ENCODE peak calls at places on chromosome 3, in six cellular contexts. Z, W, F, A, T and G are unnamed samples. For H4K20me1, the result is how much of the 10 kb centered on the place peaks cover.

GRCh38 chr3:181417748-181418147 is 294.0 kb upstream of the SOX2 start:
- DNase-seq in Z (peak), W (peak), F (no peak), A (no peak), T (peak), G (no peak)

GRCh38 chr3:143171141-143171651 is 51.6 kb downstream of the CHST2 start:
- DNase-seq in Z (peak), W (no peak), F (peak), A (no peak), T (no peak), G (no peak)

GRCh38 chr3:24263069-24263668 is 231.5 kb downstream of the THRB start:
- DNase-seq in Z (no peak), W (no peak), F (no peak), A (no peak), T (no peak), G (no peak)

GRCh38 chr3:126481808-126482502 is 6.3 kb upstream of the ZXDC start:
- DNase-seq in Z (no peak), W (no peak), F (no peak), A (no peak), T (no peak), G (no peak)

GRCh38 chr3:57451150-57451846 is 92.8 kb downstream of the DNAH12 start:
- DNase-seq in Z (no peak), W (no peak), F (no peak), A (no peak), T (no peak), G (no peak)

GRCh38 chr3:43765417-43766030 is 74.8 kb downstream of the ABHD5 start:
- DNase-seq in Z (peak), W (no peak), F (no peak), A (no peak), T (no peak), G (no peak)

GRCh38 chr3:8839607-8840325 is 70.4 kb upstream of the OXTR start:
- DNase-seq in Z (peak), W (no peak), F (no peak), A (no peak), T (no peak), G (no peak)

GRCh38 chr3:136891934-136892855 is 30.2 kb downstream of the NCK1 start:
- DNase-seq in Z (no peak), W (no peak), F (no peak), A (no peak), T (no peak), G (no peak)

GRCh38 chr3:194805546-194805945 is 119.9 kb downstream of the FAM43A start:
- DNase-seq in Z (no peak), W (no peak), F (no peak), A (no peak), T (no peak), G (no peak)

GRCh38 chr3:66441124-66441523 is 59.7 kb downstream of the LRIG1 start:
- DNase-seq in Z (peak), W (no peak), F (no peak), A (no peak), T (no peak), G (peak)

GRCh38 chr3:11556234-11556633 is 87.5 kb downstream of the VGLL4 start:
- DNase-seq in Z (no peak), W (no peak), F (no peak), A (no peak), T (no peak), G (no peak)

GRCh38 chr3:136141296-136141785 is 54.8 kb downstream of the MSL2 start:
- DNase-seq in Z (peak), W (no peak), F (no peak), A (no peak), T (no peak), G (no peak)

GRCh38 chr3:65338571-65338970 is 650.8 kb upstream of the ADAMTS9 start:
- DNase-seq in Z (peak), W (no peak), F (no peak), A (no peak), T (no peak), G (no peak)

GRCh38 chr3:43624619-43625305 is 3.0 kb upstream of the ANO10 start:
- DNase-seq in Z (no peak), W (no peak), F (no peak), A (no peak), T (no peak), G (no peak)

GRCh38 chr3:50611464-50612233 is at the start of gene CISH:
- DNase-seq in Z (peak), W (no peak), F (peak), A (no peak), T (peak), G (peak)

GRCh38 chr3:64815691-64816225 is 128.0 kb upstream of the ADAMTS9 start:
- DNase-seq in Z (no peak), W (no peak), F (peak), A (no peak), T (no peak), G (no peak)

GRCh38 chr3:136979684-136980083 is 21.9 kb downstream of the IL20RB start:
- DNase-seq in Z (peak), W (no peak), F (no peak), A (no peak), T (no peak), G (no peak)

GRCh38 chr3:126983653-126984390 is 907 bp downstream of the PLXNA1 start:
- DNase-seq in Z (no peak), W (no peak), F (no peak), A (no peak), T (peak), G (no peak)

GRCh38 chr3:136120373-136121348 is 75.5 kb downstream of the MSL2 start:
- DNase-seq in Z (peak), W (no peak), F (no peak), A (no peak), T (no peak), G (no peak)

GRCh38 chr3:81793410-81793809 is 32.0 kb upstream of the GBE1 start:
- DNase-seq in Z (no peak), W (no peak), F (no peak), A (no peak), T (no peak), G (no peak)

GRCh38 chr3:50708620-50709019 is 33.9 kb downstream of the DOCK3 start:
- DNase-seq in Z (no peak), W (no peak), F (no peak), A (no peak), T (no peak), G (no peak)

GRCh38 chr3:165336786-165337185 is 140.6 kb upstream of the SLITRK3 start:
- DNase-seq in Z (peak), W (no peak), F (no peak), A (no peak), T (no peak), G (no peak)

GRCh38 chr3:62161306-62161705 is 212.0 kb downstream of the FEZF2 start:
- DNase-seq in Z (peak), W (no peak), F (no peak), A (no peak), T (no peak), G (no peak)

GRCh38 chr3:40192628-40193027 is 116.9 kb upstream of the EIF1B start:
- DNase-seq in Z (no peak), W (no peak), F (no peak), A (no peak), T (peak), G (no peak)

GRCh38 chr3:186236357-186237020 is 125.5 kb downstream of the DGKG start:
- DNase-seq in Z (peak), W (no peak), F (no peak), A (no peak), T (no peak), G (no peak)

GRCh38 chr3:99952306-99952705 is 134.6 kb downstream of the CMSS1 start:
- DNase-seq in Z (peak), W (no peak), F (no peak), A (no peak), T (no peak), G (no peak)

GRCh38 chr3:22039156-22039555 is 288.1 kb upstream of the ZNF385D start:
- DNase-seq in Z (no peak), W (no peak), F (no peak), A (no peak), T (no peak), G (no peak)

GRCh38 chr3:17505856-17506255 is 236.6 kb downstream of the TBC1D5 start:
- DNase-seq in Z (peak), W (no peak), F (no peak), A (no peak), T (no peak), G (no peak)

GRCh38 chr3:10464068-10464434 is 41.3 kb downstream of the ATP2B2 start:
- DNase-seq in Z (no peak), W (no peak), F (no peak), A (no peak), T (no peak), G (no peak)

GRCh38 chr3:37082317-37082716 is 89.0 kb downstream of the MLH1 start:
- DNase-seq in Z (no peak), W (no peak), F (no peak), A (no peak), T (no peak), G (no peak)

GRCh38 chr3:128152419-128153155 is 694 bp upstream of the EEFSEC start:
- DNase-seq in Z (peak), W (peak), F (peak), A (peak), T (no peak), G (peak)
- H2AFZ ChIP-seq in Z (no peak), W (peak), F (peak), A (no peak), T (peak), G (peak)

DNA sequence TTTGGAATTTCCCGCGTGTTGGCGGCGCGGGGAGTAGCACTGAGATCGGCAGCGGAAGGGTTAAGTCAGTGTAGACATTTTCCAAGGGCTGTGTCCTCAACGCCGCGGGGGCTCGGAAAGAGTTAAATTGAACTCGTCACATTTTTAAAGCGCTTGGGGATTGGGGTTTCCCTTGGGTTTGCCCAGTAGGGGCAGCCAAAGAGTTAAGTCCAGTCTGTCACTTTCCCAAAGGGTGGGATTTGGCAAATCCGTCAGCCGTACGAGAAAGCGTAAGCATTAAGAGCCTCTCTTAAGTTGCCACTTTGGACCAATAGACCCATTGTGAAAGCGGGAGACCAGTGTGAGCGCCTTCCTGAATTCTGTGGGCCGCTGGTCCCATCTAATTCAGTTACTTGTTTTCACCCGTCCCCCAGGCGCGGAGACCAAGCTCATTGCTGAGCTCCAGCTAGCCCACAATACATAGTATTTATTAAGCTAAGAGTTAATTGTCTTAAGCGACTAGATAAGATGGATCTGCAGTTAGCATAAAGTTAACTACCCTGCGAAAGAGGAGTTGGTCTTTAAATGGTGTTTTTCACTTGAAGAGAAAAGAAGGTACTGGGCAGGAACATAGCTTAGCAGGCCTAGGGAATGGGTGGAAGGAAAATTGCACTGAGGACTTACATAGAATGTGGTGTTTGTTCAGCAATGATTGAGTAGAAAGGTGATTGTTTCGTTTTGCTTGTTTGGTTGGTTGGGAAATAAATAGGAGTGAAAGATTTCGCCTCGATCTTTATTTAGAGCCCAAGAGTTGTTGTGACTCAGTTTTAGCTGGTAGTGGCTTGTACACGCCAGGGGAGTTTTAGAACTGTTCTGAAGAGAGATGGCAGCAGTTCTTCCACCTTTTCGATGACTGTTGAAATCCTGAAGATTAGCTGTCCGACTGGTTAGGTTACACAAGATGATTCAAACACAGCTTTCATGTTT is 932 bp downstream of the ARL8B start:
- DNase-seq in Z (peak), W (peak), F (peak), A (no peak), T (peak), G (peak)
- H4K20me1 ChIP-seq in Z (under half), W (under half), F (under half), A (under half), T (under half), G (under half)

DNA sequence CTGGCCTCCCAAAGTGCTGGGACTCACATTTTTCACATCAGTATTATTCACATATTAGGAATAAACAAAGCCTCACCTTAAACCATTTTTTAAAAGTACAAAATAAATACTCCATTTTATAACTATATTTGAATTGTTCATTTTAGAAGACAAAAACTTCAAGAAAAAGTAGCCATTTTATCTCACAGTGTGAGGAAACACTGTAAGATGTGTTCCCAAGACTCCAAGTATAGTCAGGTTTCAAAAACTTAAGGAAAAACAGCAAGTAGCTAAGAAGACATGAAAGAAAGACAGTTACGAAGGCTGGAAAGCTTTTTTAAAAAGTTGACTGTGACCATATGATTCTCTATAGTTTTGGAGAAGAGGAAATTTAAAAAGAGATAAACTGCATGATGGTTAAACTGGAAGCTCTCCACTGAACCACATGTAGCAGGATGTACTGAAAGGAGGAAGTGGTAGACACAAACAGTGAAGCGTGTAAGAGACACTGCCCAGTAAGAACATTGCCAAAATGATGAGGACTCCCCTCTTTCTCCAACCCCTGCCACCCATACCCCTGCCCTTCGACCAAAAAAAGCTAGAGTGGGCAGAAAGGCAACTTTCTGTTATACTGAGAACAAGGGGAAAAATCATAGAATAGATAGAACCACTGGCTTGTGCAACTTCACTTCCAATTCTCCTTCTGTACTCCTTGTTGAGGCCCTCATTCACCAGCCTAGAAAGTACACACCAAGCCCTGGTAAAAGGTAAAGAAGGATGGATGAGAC is 6.2 kb upstream of the TMF1 start:
- DNase-seq in Z (no peak), W (no peak), F (no peak), A (no peak), T (no peak), G (no peak)
- TF ChIP-seq EZH2 in Z (no peak), W (no peak), F (no peak), A (no peak), T (no peak), G (no peak)

GRCh38 chr3:45626096-45626887 is 31.7 kb downstream of the LIMD1 start:
- DNase-seq in Z (no peak), W (no peak), F (no peak), A (no peak), T (no peak), G (no peak)

GRCh38 chr3:45628746-45629145 is 34.2 kb downstream of the LIMD1 start:
- DNase-seq in Z (no peak), W (no peak), F (no peak), A (no peak), T (no peak), G (no peak)

GRCh38 chr3:45623434-45623833 is 28.9 kb downstream of the LIMD1 start:
- DNase-seq in Z (no peak), W (no peak), F (no peak), A (no peak), T (no peak), G (no peak)

GRCh38 chr3:45618081-45618509 is 23.5 kb downstream of the LIMD1 start:
- DNase-seq in Z (peak), W (no peak), F (no peak), A (no peak), T (no peak), G (no peak)

DNA sequence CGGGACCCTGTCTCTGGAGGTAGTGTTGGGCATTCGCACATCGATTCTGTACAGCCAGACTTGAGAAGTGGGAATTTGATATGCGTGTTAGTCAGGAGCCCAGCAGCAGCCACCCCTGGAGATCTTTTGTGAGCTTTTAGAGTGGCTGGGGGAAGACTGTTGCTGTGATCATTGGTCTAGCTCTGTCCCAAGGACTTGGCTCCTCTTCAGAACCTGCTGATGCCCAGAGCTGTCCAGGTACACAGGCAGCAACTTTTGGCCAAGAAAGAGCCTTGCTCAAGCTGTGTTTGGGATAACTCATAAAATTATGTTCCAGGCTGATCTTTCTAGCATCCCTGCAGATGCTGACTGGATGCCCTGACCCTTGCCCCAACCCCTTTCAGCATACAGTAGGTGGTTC is 29.3 kb downstream of the LIMD1 start:
- DNase-seq in Z (no peak), W (no peak), F (no peak), A (no peak), T (no peak), G (no peak)
- H2AFZ ChIP-seq in Z (no peak), W (no peak), F (no peak), A (no peak), T (no peak), G (no peak)

GRCh38 chr3:41205591-41205990 is 6.3 kb downstream of the CTNNB1 start:
- DNase-seq in Z (no peak), W (no peak), F (no peak), A (no peak), T (no peak), G (no peak)

GRCh38 chr3:41200669-41201021 is 1.3 kb downstream of the CTNNB1 start:
- DNase-seq in Z (peak), W (no peak), F (no peak), A (no peak), T (peak), G (no peak)

GRCh38 chr3:41204369-41204768 is 5.1 kb downstream of the CTNNB1 start:
- DNase-seq in Z (no peak), W (no peak), F (no peak), A (no peak), T (no peak), G (no peak)

GRCh38 chr3:41202075-41202833 is 2.9 kb downstream of the CTNNB1 start:
- DNase-seq in Z (no peak), W (no peak), F (no peak), A (no peak), T (peak), G (no peak)

DNA sequence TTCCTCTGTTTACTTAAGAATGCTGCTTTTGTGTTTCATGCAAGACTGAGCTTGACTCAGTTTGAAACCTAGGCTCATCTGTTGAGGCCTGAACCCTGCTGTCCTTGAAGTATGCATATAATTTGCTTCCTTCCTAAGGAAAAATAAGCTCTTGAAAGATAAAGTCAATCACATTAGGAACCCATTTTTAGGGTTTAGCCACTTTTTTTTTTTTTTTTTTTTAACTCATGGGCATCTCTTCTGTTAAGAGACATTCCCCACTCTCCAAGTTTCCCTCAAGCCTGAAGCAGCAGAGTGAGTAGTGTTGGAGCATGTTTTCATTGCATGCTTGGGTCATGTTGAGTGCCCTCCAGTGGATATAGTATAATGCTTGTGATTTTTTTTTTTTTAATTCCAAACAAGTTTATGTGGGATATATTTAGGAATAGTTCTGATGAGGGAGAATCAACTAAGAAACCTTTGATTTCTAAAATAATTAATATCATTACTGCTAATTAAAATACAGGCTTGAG is 3.6 kb downstream of the CTNNB1 start:
- DNase-seq in Z (peak), W (no peak), F (no peak), A (no peak), T (peak), G (peak)
- H4K20me1 ChIP-seq in Z (under half), W (half or more), F (half or more), A (half or more), T (half or more), G (half or more)

GRCh38 chr3:133428552-133428951 is 28.7 kb downstream of the BFSP2 start:
- DNase-seq in Z (no peak), W (no peak), F (no peak), A (no peak), T (no peak), G (no peak)
- TF ChIP-seq EZH2 in Z (no peak), W (peak), F (no peak), A (no peak), T (no peak), G (no peak)

GRCh38 chr3:171979081-171979480 is 60.3 kb upstream of the FNDC3B start:
- DNase-seq in Z (no peak), W (no peak), F (no peak), A (no peak), T (no peak), G (no peak)

GRCh38 chr3:171977426-171977825 is 62.0 kb upstream of the FNDC3B start:
- DNase-seq in Z (no peak), W (no peak), F (no peak), A (no peak), T (no peak), G (no peak)

GRCh38 chr3:171978390-171978789 is 61.0 kb upstream of the FNDC3B start:
- DNase-seq in Z (no peak), W (no peak), F (no peak), A (no peak), T (no peak), G (no peak)

GRCh38 chr3:171976526-171976925 is 62.9 kb upstream of the FNDC3B start:
- DNase-seq in Z (peak), W (no peak), F (no peak), A (no peak), T (no peak), G (no peak)

GRCh38 chr3:171977860-171978259 is 61.5 kb upstream of the FNDC3B start:
- DNase-seq in Z (no peak), W (no peak), F (no peak), A (no peak), T (no peak), G (no peak)
- H2AFZ ChIP-seq in Z (no peak), W (no peak), F (no peak), A (no peak), T (no peak), G (no peak)